ENCODE peak calls at places on chromosomes 3 and 15, in seven cellular contexts. V is breast epithelium, W is IMR-90, G is hepatocyte, A is thoracic aorta, Y is HCT116, R is body of pancreas. N is an unnamed sample.

GRCh38 chr3:170585937-170586310 is at the start of gene SLC7A14:
- DNase-seq in V (no peak), A (no peak), W (peak), G (no peak), Y (no peak), R (peak), N (no peak)

GRCh38 chr3:67123914-67124313 is 125.8 kb downstream of the KBTBD8 start:
- DNase-seq in A (no peak), Y (no peak), G (no peak), W (no peak), V (no peak), R (no peak), N (no peak)

GRCh38 chr3:175163686-175164085 is 304.6 kb downstream of the NAALADL2 start:
- DNase-seq in R (no peak), W (no peak), A (no peak), G (no peak), Y (no peak), V (no peak), N (no peak)

GRCh38 chr3:51245871-51246270 is 139.2 kb upstream of the MANF start:
- DNase-seq in V (no peak), A (no peak), R (no peak), G (no peak), W (no peak), Y (no peak), N (no peak)

GRCh38 chr3:133506215-133506901 is 67.1 kb upstream of the CDV3 start:
- DNase-seq in W (no peak), Y (no peak), V (no peak), G (no peak), A (no peak), R (no peak), N (no peak)

GRCh38 chr15:47410243-47410642 is 307.1 kb upstream of the SEMA6D start:
- DNase-seq in V (no peak), R (no peak), W (no peak), Y (no peak), G (no peak), A (no peak), N (no peak)

GRCh38 chr15:78244101-78244500 is 9.7 kb upstream of the ACSBG1 start:
- DNase-seq in W (no peak), G (peak), R (no peak), Y (no peak), A (no peak), V (peak), N (no peak)

GRCh38 chr15:65796610-65797012 is 4.5 kb upstream of the DENND4A start:
- DNase-seq in Y (no peak), R (no peak), W (peak), V (no peak), A (no peak), G (peak), N (no peak)

GRCh38 chr3:146468234-146468931 is 978 bp downstream of the PLSCR2 start:
- DNase-seq in W (peak), R (peak), V (no peak), Y (no peak), G (no peak), A (no peak), N (no peak)

GRCh38 chr3:73766599-73767378 is 142.0 kb upstream of the PDZRN3 start:
- DNase-seq in V (no peak), W (peak), Y (no peak), A (no peak), R (no peak), G (peak), N (no peak)

GRCh38 chr3:185558395-185558794 is 6.0 kb upstream of the LIPH start:
- DNase-seq in G (peak), Y (peak), W (no peak), R (peak), V (peak), A (no peak), N (no peak)

GRCh38 chr15:62742409-62743171 is 300.0 kb upstream of the TPM1 start:
- DNase-seq in G (peak), V (no peak), A (peak), Y (peak), R (peak), W (peak), N (no peak)

GRCh38 chr3:141360888-141361598 is 7.3 kb upstream of the ZBTB38 start:
- DNase-seq in V (no peak), A (no peak), G (peak), W (peak), Y (peak), R (no peak), N (no peak)

GRCh38 chr3:126939347-126939735 is 43.6 kb upstream of the PLXNA1 start:
- DNase-seq in V (no peak), G (no peak), R (no peak), W (no peak), A (no peak), Y (no peak), N (no peak)

GRCh38 chr3:140342668-140343067 is 335.2 kb upstream of the TRIM42 start:
- DNase-seq in A (no peak), R (no peak), W (no peak), V (no peak), Y (no peak), G (no peak), N (no peak)

GRCh38 chr3:127411083-127411727 is 123.4 kb upstream of the PRR20G start:
- DNase-seq in G (no peak), R (no peak), W (no peak), Y (no peak), A (no peak), V (peak), N (no peak)

GRCh38 chr3:119235151-119235550 is 5.5 kb downstream of the B4GALT4 start:
- DNase-seq in A (no peak), W (peak), Y (no peak), R (no peak), G (no peak), V (no peak), N (no peak)

GRCh38 chr3:8406479-8406878 is 95.1 kb upstream of the LMCD1 start:
- DNase-seq in G (no peak), A (no peak), V (no peak), Y (no peak), W (no peak), R (no peak), N (no peak)

GRCh38 chr3:59935025-59935424 is 885.2 kb upstream of the CFAP20DC start:
- DNase-seq in V (no peak), A (no peak), Y (no peak), G (no peak), R (no peak), W (no peak), N (no peak)

GRCh38 chr15:39455502-39455991 is 125.3 kb upstream of the THBS1 start:
- DNase-seq in G (peak), W (peak), Y (no peak), V (no peak), A (no peak), R (no peak), N (no peak)

GRCh38 chr15:43518073-43518761 is 809 bp downstream of the MAP1A start:
- DNase-seq in A (no peak), G (peak), R (no peak), W (peak), Y (no peak), V (no peak), N (no peak)

GRCh38 chr3:159788987-159789386 is 199.6 kb upstream of the IL12A start:
- DNase-seq in V (no peak), W (no peak), G (no peak), A (no peak), R (no peak), Y (no peak), N (no peak)

GRCh38 chr3:67654099-67654831 is at the start of gene SUCLG2:
- DNase-seq in G (peak), V (peak), Y (peak), W (peak), R (peak), A (peak), N (peak)

GRCh38 chr15:60871152-60871551 is 357.9 kb downstream of the RORA start:
- DNase-seq in W (no peak), G (no peak), Y (no peak), V (no peak), R (no peak), A (no peak), N (no peak)

DNA sequence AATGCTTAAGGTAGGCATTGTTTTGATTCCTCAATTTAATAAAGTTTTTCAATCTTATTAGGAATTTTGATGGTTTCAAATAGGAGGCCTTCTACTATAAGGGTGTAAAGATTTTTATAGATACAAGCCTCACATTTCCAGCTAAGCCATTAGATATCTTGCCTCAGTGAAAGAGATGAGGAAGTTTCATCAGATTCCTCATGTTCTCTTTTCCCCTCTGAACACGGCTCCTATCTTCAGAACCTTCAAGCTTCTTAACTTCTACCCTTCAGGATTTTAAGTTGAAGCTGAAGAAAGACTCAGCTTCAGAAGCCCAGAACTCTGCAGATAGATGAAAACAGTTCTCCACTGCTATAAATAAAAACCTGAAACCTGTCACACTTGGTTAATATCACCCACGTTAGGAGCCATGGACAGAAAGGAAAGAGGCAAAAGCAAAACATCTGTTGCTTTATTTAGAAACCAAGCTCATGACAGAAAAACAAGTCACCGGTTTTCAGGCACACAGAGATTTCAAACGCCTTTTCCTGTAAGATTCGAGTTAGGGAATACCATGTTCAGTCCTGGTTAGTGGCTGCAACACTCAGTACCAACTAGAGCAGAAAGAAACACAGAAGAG is 82.2 kb upstream of the GOLGA8B start:
- DNase-seq in Y (no peak), W (no peak), R (no peak), G (no peak), A (no peak), V (no peak), N (no peak)
- H3K27ac ChIP-seq in Y (no peak), W (no peak), R (no peak), G (no peak), A (no peak), V (no peak), N (no peak)

GRCh38 chr3:37453393-37454391 is 279.3 kb upstream of the LRRFIP2 start:
- DNase-seq in A (no peak), R (peak), G (peak), V (peak), Y (no peak), W (no peak), N (no peak)
- TF ChIP-seq CTCF in A (peak), R (no peak), G (peak), V (no peak), Y (no peak), W (no peak), N (peak)

GRCh38 chr3:43316783-43317460 is 30.6 kb downstream of the SNRK start:
- DNase-seq in G (no peak), R (no peak), W (no peak), V (no peak), A (no peak), Y (no peak), N (no peak)
- H3K27ac ChIP-seq in G (peak), R (peak), W (no peak), V (no peak), A (no peak), Y (no peak), N (peak)

GRCh38 chr15:57306944-57307411 is 69.3 kb upstream of the CGNL1 start:
- DNase-seq in W (no peak), Y (no peak), V (no peak), R (no peak), G (no peak), A (no peak), N (no peak)
- TF ChIP-seq CTCF in W (no peak), Y (no peak), V (no peak), R (no peak), G (no peak), A (no peak), N (no peak)

GRCh38 chr3:24157106-24157505 is 212.0 kb downstream of the NR1D2 start:
- DNase-seq in A (no peak), G (no peak), V (no peak), W (no peak), Y (no peak), R (no peak), N (no peak)

GRCh38 chr3:24158756-24159155 is 213.7 kb downstream of the NR1D2 start:
- DNase-seq in V (no peak), Y (no peak), R (no peak), G (no peak), W (no peak), A (no peak), N (no peak)

GRCh38 chr3:24155291-24155690 is 210.2 kb downstream of the NR1D2 start:
- DNase-seq in W (no peak), G (no peak), R (no peak), V (no peak), A (no peak), Y (no peak), N (no peak)

GRCh38 chr3:24154751-24155150 is 209.7 kb downstream of the NR1D2 start:
- DNase-seq in A (no peak), W (no peak), G (no peak), R (no peak), V (no peak), Y (no peak), N (no peak)

DNA sequence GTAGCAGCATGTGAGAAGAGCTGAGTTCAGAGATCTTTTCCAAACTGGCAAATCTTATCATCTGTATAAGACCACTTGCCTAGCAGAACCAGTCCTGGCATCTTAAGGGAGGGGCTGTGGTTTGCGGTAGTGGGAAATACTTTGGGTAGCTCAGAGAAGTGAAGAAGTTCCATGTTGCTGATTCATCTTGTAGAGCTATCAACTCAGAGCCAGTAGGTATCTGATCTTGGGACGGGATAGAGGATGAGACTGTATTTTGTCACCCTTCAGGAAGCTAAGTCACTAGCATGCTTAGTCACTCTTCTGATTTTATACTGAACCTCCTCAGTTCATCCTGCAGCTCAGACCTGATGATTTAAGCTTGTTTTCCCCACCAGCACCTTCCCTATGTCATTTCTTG is 211.4 kb downstream of the NR1D2 start:
- DNase-seq in G (no peak), R (no peak), V (no peak), A (no peak), Y (peak), W (peak), N (no peak)
- H3K27ac ChIP-seq in G (no peak), R (no peak), V (no peak), A (no peak), Y (no peak), W (no peak), N (no peak)

GRCh38 chr15:84937144-84937543 is 44.5 kb upstream of the PDE8A start:
- DNase-seq in Y (no peak), W (peak), V (no peak), G (no peak), A (no peak), R (no peak), N (no peak)

GRCh38 chr15:84938726-84939125 is 42.9 kb upstream of the PDE8A start:
- DNase-seq in V (no peak), G (no peak), W (no peak), Y (no peak), A (no peak), R (no peak), N (no peak)

GRCh38 chr15:84929795-84930371 is 45.4 kb downstream of the SLC28A1 start:
- DNase-seq in W (peak), A (no peak), V (peak), R (peak), Y (peak), G (peak), N (no peak)

GRCh38 chr15:84940399-84940798 is 41.3 kb upstream of the PDE8A start:
- DNase-seq in Y (no peak), A (no peak), G (no peak), V (no peak), R (no peak), W (no peak), N (no peak)

GRCh38 chr15:84934942-84935729 is 46.5 kb upstream of the PDE8A start:
- DNase-seq in A (no peak), G (no peak), R (no peak), W (no peak), Y (no peak), V (no peak), N (no peak)
- TF ChIP-seq CTCF in A (no peak), G (peak), R (no peak), W (no peak), Y (peak), V (no peak), N (no peak)

DNA sequence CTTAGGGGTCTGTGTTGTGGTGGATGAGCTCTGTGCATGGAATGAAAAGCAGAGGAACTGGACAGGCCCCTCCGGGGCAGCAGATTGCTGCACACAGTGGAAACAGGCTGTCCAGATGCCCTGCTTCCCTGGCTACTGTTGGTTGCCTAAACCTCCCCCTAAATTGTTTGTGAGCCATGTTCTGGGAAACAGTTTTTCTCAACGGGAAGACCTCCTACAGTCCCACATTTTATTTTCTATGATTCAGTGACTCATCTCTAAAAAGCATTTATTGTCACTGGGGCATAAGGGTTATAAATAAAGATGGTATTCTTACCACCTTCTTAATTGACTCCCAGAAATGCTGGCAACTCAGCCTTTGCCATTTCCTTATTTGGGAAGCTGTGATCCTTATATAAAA is 20.3 kb upstream of the PTPN9 start:
- DNase-seq in A (no peak), W (no peak), V (no peak), R (no peak), Y (no peak), G (no peak), N (no peak)
- H3K27ac ChIP-seq in A (no peak), W (no peak), V (no peak), R (no peak), Y (no peak), G (no peak), N (no peak)

DNA sequence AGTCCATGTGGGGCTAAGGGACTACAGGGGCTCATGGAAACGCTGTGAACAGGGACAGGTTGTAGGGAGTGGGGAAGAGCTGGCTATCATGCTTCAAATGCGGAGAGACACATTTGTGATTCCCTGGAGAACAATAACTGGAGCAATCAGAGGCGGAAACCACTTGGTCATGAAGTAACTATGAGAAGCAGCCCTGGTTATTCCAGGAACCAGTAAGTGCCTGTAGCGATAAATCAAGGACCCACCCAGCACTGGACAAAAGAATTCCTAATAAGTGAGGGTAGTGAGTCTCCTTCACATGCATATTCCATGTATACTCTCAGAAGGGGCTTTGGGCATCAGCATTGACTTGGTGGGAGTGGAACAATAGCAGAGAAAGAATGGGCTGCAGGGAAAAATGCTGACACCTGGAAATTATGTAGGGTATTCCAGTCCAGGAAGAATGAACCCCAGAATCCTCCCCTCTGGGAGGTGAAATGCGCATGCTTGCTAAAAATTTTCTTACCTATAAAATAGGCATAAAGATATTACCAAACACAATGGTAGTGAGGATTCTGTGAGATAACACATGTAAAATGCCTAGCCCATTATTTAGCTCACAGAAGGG is 251.4 kb upstream of the ROPN1 start:
- DNase-seq in A (no peak), G (no peak), W (no peak), R (no peak), V (no peak), Y (no peak), N (no peak)
- TF ChIP-seq CTCF in A (no peak), G (no peak), W (no peak), R (no peak), V (no peak), Y (no peak), N (no peak)

GRCh38 chr3:30035935-30036567 is 570.4 kb upstream of the TGFBR2 start:
- DNase-seq in V (no peak), W (no peak), R (no peak), Y (no peak), G (no peak), A (no peak), N (no peak)
- H3K27ac ChIP-seq in V (no peak), W (no peak), R (no peak), Y (no peak), G (peak), A (no peak), N (no peak)

N was measured in esophagus squamous epithelium.